ENCODE peak calls at places on chromosomes 7 and 10, in four cellular contexts. P is heart right ventricle, A is H9, N is transverse colon. B is an unnamed sample.

GRCh38 chr7:137829337-137829992 is 17.3 kb downstream of the DGKI start:
- DNase-seq in P (no peak), A (no peak), N (no peak), B (no peak)

GRCh38 chr10:97795886-97796285 is 24.1 kb upstream of the SFRP5 start:
- DNase-seq in N (no peak), A (no peak), P (no peak), B (no peak)

GRCh38 chr7:139875821-139876241 is 46.8 kb downstream of the TBXAS1 start:
- DNase-seq in A (no peak), P (no peak), N (no peak), B (no peak)

GRCh38 chr10:11433657-11434056 is 177.8 kb downstream of the USP6NL start:
- DNase-seq in P (no peak), N (no peak), A (peak; percentile 36), B (no peak)

GRCh38 chr7:85682819-85683218 is 496.0 kb upstream of the SEMA3D start:
- DNase-seq in N (no peak), A (no peak), P (no peak), B (no peak)

GRCh38 chr7:10780400-10780747 is 193.3 kb upstream of the PHF14 start:
- DNase-seq in P (no peak), N (no peak), A (peak; percentile 33), B (no peak)

GRCh38 chr10:104028146-104028545 is 57.5 kb downstream of the COL17A1 start:
- DNase-seq in A (peak; percentile 60), P (peak; percentile 41), N (no peak), B (no peak)

GRCh38 chr7:157514746-157515145 is 177.9 kb downstream of the DNAJB6 start:
- DNase-seq in P (no peak), N (no peak), A (no peak), B (no peak)

GRCh38 chr10:91724933-91725332 is 73.3 kb upstream of the TNKS2 start:
- DNase-seq in P (no peak), N (no peak), A (no peak), B (no peak)

GRCh38 chr10:63539994-63540393 is 18.8 kb downstream of the REEP3 start:
- DNase-seq in A (no peak), P (no peak), N (no peak), B (no peak)

GRCh38 chr7:5692112-5692844 is 89.2 kb downstream of the RNF216 start:
- DNase-seq in P (peak; percentile 91), A (no peak), N (peak; percentile 50), B (peak; percentile 97)

GRCh38 chr10:22453948-22454347 is 108.7 kb downstream of the SPAG6 start:
- DNase-seq in N (no peak), P (no peak), A (no peak), B (no peak)

GRCh38 chr7:134515569-134516468 is 11.5 kb upstream of the AKR1B10 start:
- DNase-seq in P (no peak), A (no peak), N (no peak), B (no peak)

GRCh38 chr7:44327981-44328380 is 2.6 kb upstream of the CAMK2B start:
- DNase-seq in A (no peak), P (no peak), N (no peak), B (no peak)

GRCh38 chr7:44325181-44325671 is at the start of gene CAMK2B:
- DNase-seq in P (no peak), N (no peak), A (no peak), B (no peak)

GRCh38 chr7:44325811-44326241 is 432 bp upstream of the CAMK2B start:
- DNase-seq in A (peak; percentile 62), N (no peak), P (no peak), B (no peak)

GRCh38 chr7:44324204-44325126 is 929 bp downstream of the CAMK2B start:
- DNase-seq in A (no peak), P (no peak), N (no peak), B (no peak)

GRCh38 chr7:44326261-44327125 is 1.1 kb upstream of the CAMK2B start:
- DNase-seq in P (no peak), N (no peak), A (no peak), B (no peak)
- H3K27me3 ChIP-seq in P (peaks cover 15% of the 10 kb centered on the region), N (peaks cover 47% of the 10 kb centered on the region), A (peaks cover 31% of the 10 kb centered on the region), B (no peaks in the 10 kb centered on the region)

DNA sequence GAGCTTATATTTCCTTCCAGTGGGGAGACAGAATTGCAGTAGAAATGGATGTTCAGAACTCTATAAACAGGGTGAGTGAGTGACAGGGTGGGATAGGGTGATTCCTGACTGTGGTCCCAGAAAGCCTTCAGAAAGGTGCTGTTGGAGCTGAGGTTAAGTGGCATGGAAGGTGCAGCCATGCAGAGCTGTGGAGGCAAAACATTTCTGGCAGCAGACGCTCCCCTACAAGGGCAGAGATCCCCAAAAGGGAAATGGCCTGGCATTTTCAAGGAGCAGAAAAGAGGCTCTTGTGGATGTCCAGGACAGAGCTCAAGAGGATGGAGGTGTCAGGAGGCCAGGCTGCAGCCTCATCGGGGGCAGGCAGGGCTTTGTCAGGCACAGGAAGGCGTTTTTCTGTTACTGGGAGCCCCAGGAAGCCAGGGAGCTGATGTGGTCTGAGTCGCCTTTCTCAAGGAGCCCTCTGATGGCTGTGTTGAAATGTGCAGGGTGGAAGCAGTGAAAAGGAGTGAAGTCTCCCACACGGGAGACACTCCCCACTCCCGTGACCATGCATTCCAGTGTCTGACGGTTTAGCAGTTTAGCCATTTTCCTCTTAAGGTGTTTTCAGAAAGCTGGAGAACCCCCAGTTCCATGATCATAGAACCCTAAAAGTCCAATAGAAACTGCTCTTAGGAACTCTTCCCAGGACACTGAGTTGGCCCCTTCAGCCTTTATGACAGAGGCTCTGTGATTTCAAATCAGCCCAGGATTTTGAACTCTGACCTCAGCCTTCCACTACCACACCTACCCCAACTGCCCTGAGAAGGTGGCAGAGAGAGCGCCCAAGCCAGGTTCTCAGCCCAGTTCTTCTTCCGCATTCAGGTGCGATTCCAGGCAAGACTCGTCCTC is 96.2 kb downstream of the C10orf105 start:
- DNase-seq in A (peak; percentile 66), P (peak; percentile 30), N (peak; percentile 26), B (no peak)
- TF ChIP-seq CTCF in A (peak; percentile 48), P (peak; percentile 33), N (peak; percentile 11), B (no peak)

DNA sequence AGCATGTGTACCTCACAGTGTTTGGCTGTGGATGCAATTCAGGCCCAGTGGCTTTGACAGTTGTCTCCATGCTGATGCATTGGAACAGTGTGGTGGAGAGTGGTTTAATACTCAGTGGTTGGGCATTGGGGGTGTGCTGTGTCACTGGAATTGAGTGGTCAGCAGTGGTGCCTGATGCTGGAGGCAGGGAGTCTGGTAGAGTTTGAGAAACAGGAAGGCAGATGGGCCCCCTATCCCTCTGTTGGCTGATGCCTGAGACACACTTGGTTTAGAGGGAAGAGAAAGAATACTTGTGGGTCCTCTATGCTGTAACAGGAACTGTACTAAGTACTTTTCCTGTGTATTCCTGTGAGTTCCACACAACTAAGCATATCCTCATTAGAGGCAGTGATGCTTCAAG is 55.4 kb downstream of the EEPD1 start:
- DNase-seq in N (no peak), P (no peak), A (no peak), B (no peak)
- H3K4me1 ChIP-seq in N (peaks cover 63% of the 10 kb centered on the region), P (peaks cover 59% of the 10 kb centered on the region), A (peaks cover 4% of the 10 kb centered on the region), B (peaks cover 21% of the 10 kb centered on the region)

DNA sequence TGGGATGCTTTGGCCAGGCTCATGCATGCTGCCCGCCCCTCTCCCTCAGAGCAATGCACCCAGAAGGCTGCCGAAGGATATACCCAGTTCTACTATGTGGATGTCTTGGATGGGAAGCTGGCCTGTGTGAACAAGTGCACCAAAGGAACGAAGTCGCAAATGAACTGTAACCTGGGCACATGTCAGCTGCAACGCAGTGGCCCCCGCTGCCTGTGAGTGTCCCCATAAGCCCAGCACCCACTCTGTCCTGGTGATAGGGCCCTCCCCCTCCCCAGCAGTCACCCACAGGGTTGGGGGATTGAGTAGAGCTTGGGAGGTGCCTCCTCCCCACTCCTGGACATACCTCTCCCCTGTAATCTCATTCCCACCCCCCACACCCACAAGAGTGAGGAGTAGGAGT is 7.0 kb upstream of the MUC17 start:
- DNase-seq in N (no peak), A (no peak), P (no peak), B (no peak)
- H3K27me3 ChIP-seq in N (no peaks in the 10 kb centered on the region), A (no peaks in the 10 kb centered on the region), P (peaks cover 34% of the 10 kb centered on the region), B (peaks cover 21% of the 10 kb centered on the region)

DNA sequence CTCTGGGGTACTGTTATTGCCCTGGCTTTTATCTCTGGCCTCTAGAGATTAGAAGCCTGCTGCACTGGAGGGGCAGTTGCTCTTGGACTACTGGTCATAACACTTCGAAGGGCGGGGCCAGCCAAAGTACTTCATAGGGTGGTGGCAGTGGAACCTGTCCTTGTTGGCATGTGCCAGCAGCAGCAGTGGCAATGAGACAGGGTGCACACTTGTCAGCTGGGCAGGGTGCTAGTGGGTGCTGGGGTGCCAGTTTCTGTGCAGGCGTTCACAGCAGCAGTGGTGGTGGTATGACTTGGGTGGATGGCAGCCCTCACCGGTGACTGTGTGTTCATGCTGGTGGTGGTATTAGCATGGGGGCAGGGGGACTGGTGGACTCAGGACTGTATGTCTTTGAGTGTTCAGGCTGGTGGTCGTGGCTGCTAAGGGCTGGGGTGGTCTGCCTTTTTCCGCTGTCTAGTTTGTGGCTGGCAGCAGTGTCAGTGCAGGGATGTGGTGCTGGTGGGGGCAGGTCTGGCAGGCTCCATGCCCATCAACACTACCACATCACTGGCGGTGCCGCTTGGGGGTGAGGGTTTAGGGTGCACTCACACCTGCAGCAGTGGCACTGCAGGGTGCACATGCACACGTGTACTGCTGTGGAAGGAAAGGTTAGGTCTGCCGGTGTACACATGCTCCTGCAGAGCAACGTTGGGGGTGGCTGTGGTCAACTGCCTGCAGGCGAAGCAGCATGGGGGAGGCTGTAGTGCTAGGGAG is 176.1 kb upstream of the CDC14C start:
- DNase-seq in A (no peak), N (no peak), P (no peak), B (no peak)
- TF ChIP-seq CTCF in A (no peak), N (no peak), P (no peak), B (no peak)

DNA sequence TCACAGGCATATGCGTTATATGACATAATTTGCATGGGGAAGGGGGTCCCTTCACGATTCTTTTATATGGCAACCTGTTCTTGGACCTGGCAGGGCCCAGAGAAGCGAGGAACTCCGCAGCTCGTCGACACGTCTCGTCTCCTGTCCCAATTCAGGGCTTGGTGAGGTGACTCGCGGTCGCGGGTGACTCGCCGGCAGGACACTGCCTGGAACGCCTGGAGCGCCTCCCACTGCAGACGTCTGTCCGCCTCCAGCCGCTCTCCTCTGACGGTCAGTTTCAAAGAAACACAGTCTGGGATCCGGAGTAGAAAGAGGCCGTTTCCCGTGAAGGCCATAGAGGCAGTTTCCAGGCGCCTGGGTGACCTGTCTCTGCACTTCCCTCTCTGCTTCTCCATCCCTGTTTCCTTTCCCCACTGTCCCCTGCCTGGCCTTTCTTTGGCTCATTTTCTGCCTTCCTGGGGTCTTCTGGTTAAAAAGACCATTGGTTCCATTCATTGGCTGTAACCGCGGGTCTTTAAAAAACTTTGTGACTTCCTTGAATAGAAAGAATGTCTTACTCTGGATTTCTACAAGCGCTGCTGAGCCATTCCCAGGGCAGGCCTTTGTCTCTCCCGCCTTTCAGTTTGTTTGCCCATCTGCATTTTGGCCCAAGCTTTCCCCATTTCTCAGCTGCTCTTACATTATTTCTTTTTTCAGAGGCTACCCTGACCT is 1.2 kb downstream of the UPP1 start:
- DNase-seq in A (peak; percentile 46), N (peak; percentile 47), P (peak; percentile 48), B (no peak)
- H3K4me1 ChIP-seq in A (peaks cover 9% of the 10 kb centered on the region), N (peaks cover 42% of the 10 kb centered on the region), P (peaks cover 10% of the 10 kb centered on the region), B (peaks cover 2% of the 10 kb centered on the region)

DNA sequence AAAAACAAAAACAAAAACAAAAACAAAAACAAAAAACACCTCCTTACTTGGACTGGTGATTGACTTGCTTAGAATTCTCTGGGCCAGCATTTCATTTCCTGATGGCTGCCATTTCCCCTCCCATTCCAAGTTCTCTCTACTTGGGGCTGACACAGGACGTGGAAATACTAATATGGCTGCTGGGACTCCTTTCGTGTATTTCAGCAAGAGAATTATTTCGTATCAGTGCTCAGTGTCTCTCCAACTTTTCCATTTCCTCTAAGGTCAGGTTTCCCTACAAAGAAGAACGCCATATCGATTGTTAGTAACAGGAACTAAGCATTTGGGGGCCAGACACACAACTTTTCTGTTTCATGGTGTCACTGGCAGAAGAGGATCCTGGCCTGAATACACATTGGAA is 22.5 kb upstream of the VAX1 start:
- DNase-seq in P (no peak), A (no peak), N (no peak), B (no peak)
- H3K27me3 ChIP-seq in P (peaks cover 100% of the 10 kb centered on the region), A (peaks cover 81% of the 10 kb centered on the region), N (peaks cover 100% of the 10 kb centered on the region), B (no peaks in the 10 kb centered on the region)

B was measured in tibial artery.